ENCODE peak calls at places on chromosomes 1 and 21, in four cellular contexts. I is DND-41, J is epithelial cell of proximal tubule, Z is GM23338. B is an unnamed sample.

GRCh38 chr1:153470707-153471106 is 10.3 kb upstream of the S100A7 start:
- DNase-seq in I (no peak), J (no peak), Z (no peak), B (no peak)

GRCh38 chr1:245409341-245410195 is 254.8 kb downstream of the KIF26B start:
- DNase-seq in I (no peak), J (no peak), Z (no peak), B (peak; percentile 37)

GRCh38 chr1:168138134-168138533 is 1.4 kb upstream of the GPR161 start:
- DNase-seq in I (no peak), J (no peak), Z (no peak), B (no peak)

GRCh38 chr1:168465942-168466702 is 77.7 kb downstream of the XCL2 start:
- DNase-seq in I (peak; percentile 76), J (no peak), Z (no peak), B (no peak)

GRCh38 chr1:110412576-110412975 is 5.1 kb upstream of the LAMTOR5 start:
- DNase-seq in I (peak; percentile 63), J (no peak), Z (peak; percentile 92), B (no peak)

GRCh38 chr1:217403321-217403720 is 227.6 kb downstream of the GPATCH2 start:
- DNase-seq in I (no peak), J (peak; percentile 78), Z (no peak), B (no peak)

GRCh38 chr1:43129334-43129733 is 42.8 kb downstream of the EBNA1BP2 start:
- DNase-seq in I (no peak), J (no peak), Z (no peak), B (no peak)

GRCh38 chr1:16210581-16210980 is 1.9 kb downstream of the ARHGEF19 start:
- DNase-seq in I (no peak), J (no peak), Z (no peak), B (no peak)

GRCh38 chr1:48730164-48730864 is 46.4 kb downstream of the BEND5 start:
- DNase-seq in I (no peak), J (no peak), Z (no peak), B (no peak)

GRCh38 chr1:156860639-156861423 is at the start of gene NTRK1:
- DNase-seq in I (peak; percentile 86), J (no peak), Z (peak; percentile 77), B (no peak)

GRCh38 chr1:46506470-46507219 is 17.0 kb downstream of the DMBX1 start:
- DNase-seq in I (no peak), J (no peak), Z (no peak), B (no peak)

GRCh38 chr21:44582055-44582454 is 1.7 kb upstream of the KRTAP10-5 start:
- DNase-seq in I (no peak), J (no peak), Z (no peak), B (no peak)

GRCh38 chr1:162357681-162358266 is 18.9 kb downstream of the SPATA46 start:
- DNase-seq in I (no peak), J (peak; percentile 1), Z (peak; percentile 88), B (peak; percentile 16)

GRCh38 chr1:228364706-228365213 is 41.9 kb downstream of the TRIM11 start:
- DNase-seq in I (no peak), J (no peak), Z (no peak), B (no peak)

GRCh38 chr1:163273766-163274441 is 47.9 kb upstream of the NUF2 start:
- DNase-seq in I (no peak), J (peak; percentile 77), Z (no peak), B (no peak)

GRCh38 chr1:214516434-214517326 is 34.7 kb downstream of the PTPN14 start:
- DNase-seq in I (no peak), J (no peak), Z (no peak), B (no peak)

GRCh38 chr1:14983277-14983676 is 170.3 kb upstream of the TMEM51 start:
- DNase-seq in I (no peak), J (no peak), Z (peak; percentile 63), B (no peak)
- TF ChIP-seq CTCF in I (peak; percentile 42), J (peak; percentile 15), Z (peak; percentile 68), B (no peak)

GRCh38 chr1:24489674-24490073 is 13.0 kb upstream of the RCAN3 start:
- DNase-seq in I (no peak), J (no peak), Z (no peak), B (no peak)

GRCh38 chr1:24490101-24490781 is 12.4 kb upstream of the RCAN3 start:
- DNase-seq in I (no peak), J (no peak), Z (no peak), B (no peak)

GRCh38 chr1:24498589-24498988 is 4.0 kb upstream of the RCAN3 start:
- DNase-seq in I (no peak), J (no peak), Z (no peak), B (no peak)

GRCh38 chr1:24491577-24492360 is 10.9 kb upstream of the RCAN3 start:
- DNase-seq in I (no peak), J (no peak), Z (peak; percentile 66), B (no peak)

DNA sequence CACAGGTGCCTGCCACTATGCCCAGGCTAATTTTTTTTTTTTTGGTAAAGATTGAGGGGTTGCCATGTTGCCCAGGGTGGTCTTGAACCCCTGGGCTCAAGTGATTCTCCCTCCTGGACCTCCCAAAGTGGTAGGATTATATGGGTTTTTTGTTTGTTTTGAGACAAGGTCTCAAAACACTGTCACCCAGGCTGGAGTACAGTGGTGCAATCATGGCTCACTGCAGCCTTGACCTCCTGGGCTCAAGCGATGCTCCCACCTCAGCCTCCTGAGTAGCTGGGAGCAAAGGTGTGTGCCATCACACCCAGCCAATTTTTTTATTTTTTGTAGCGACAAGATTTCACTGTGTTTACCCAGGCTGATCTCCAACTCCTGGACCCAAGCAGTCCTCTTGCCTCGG is 8.9 kb upstream of the RCAN3 start:
- DNase-seq in I (no peak), J (no peak), Z (no peak), B (no peak)
- TF ChIP-seq CTCF in I (no peak), J (no peak), Z (no peak), B (no peak)

GRCh38 chr1:69157046-69157756 is 410.5 kb upstream of the LRRC7 start:
- DNase-seq in I (no peak), J (no peak), Z (peak; percentile 11), B (no peak)
- TF ChIP-seq CTCF in I (no peak), J (no peak), Z (no peak), B (no peak)

GRCh38 chr1:8460132-8460544 is 142.2 kb downstream of the SLC45A1 start:
- DNase-seq in I (no peak), J (no peak), Z (peak; percentile 89), B (no peak)
- TF ChIP-seq CTCF in I (no peak), J (no peak), Z (peak; percentile 54), B (no peak)

GRCh38 chr1:2443285-2444137 is 31.1 kb upstream of the PEX10 start:
- DNase-seq in I (no peak), J (no peak), Z (peak; percentile 74), B (no peak)
- TF ChIP-seq CTCF in I (no peak), J (no peak), Z (no peak), B (no peak)

DNA sequence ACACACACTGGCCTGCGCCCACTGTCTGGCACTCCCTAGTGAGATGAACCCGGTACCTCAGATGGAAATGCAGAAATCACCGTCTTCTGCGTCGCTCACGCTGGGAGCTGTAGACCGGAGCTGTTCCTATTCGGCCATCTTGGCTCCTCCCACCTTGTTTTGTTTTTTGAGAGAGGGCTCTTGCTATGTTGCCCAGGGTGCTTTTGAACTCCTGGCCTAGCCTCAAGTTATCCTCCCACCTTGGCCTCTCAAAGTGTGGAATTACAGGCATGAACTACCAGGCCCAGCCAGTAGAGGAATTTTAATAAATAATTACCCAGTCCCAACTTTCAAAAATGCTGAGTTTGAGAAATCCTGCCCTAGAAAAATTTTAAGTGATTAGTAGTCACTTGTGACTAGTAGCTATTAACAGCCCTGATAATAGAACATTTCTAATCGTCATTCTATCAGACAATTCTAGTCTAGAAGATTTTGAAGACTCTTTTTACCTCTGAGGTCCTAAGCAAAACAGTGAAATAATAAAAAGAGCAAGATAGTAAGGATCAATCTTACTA is 30.9 kb upstream of the SLC35D1 start:
- DNase-seq in I (no peak), J (no peak), Z (no peak), B (no peak)
- TF ChIP-seq CTCF in I (no peak), J (no peak), Z (no peak), B (no peak)

GRCh38 chr1:87329756-87330200 is 1.1 kb downstream of the LMO4 start:
- DNase-seq in I (no peak), J (no peak), Z (no peak), B (no peak)

GRCh38 chr1:87330201-87330953 is 1.7 kb downstream of the LMO4 start:
- DNase-seq in I (peak; percentile 17), J (no peak), Z (peak; percentile 79), B (no peak)

GRCh38 chr1:87333692-87334347 is 5.1 kb downstream of the LMO4 start:
- DNase-seq in I (no peak), J (no peak), Z (no peak), B (no peak)

GRCh38 chr1:87330954-87331318 is 2.3 kb downstream of the LMO4 start:
- DNase-seq in I (no peak), J (no peak), Z (no peak), B (no peak)

DNA sequence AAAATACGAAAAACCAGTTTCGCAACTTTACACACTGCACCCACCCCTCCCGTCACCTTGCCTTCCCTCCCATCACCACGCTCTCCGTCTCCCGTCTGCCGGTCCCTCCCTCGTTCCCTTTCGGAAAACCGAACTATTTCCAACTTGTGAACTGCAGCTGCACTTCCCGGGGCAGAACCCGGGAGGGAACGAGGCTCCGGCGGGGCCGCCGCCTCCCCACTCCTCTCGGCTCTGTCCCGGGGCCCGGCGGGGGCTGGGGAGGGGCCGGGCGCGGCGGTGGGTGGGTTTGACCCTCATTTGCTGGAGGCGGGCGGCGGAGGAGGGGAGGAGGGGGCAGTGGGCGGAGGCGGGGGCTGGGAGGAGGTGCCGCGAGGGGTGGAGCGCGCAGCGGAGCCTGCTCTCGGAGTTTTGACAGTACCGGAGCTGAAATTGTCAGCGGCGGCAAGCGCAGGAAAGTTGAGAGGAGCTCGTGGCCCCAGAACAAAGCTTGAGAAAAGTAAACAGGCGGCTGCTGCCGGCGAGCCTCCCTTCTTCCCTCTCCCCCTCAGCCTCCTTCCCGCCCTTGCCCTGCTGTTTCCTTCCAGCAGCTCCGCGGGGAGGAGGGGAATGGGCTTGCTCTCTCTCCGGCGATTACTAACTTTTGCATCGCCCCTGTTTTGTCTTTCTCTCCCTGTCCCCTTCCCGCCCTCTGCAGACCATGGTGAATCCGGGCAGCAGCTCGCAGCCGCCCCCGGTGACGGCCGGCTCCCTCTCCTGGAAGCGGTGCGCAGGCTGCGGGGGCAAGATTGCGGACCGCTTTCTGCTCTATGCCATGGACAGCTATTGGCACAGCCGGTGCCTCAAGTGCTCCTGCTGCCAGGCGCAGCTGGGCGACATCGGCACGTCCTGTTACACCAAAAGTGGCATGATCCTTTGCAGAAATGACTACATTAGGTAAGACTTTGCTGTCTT is 2.9 kb downstream of the LMO4 start:
- DNase-seq in I (peak; percentile 82), J (no peak), Z (peak; percentile 94), B (no peak)
- TF ChIP-seq CTCF in I (peak; percentile 29), J (peak; percentile 28), Z (no peak), B (peak; percentile 35)

GRCh38 chr1:26177182-26177684 is at the start of gene CNKSR1:
- DNase-seq in I (no peak), J (no peak), Z (peak; percentile 97), B (no peak)
- TF ChIP-seq CTCF in I (no peak), J (peak; percentile 12), Z (peak; percentile 56), B (no peak)

GRCh38 chr1:50615036-50615750 is 191.9 kb upstream of the DMRTA2 start:
- DNase-seq in I (no peak), J (no peak), Z (no peak), B (no peak)

GRCh38 chr1:50622259-50622658 is 199.0 kb upstream of the DMRTA2 start:
- DNase-seq in I (no peak), J (no peak), Z (no peak), B (no peak)

GRCh38 chr1:50620680-50621329 is 197.6 kb upstream of the DMRTA2 start:
- DNase-seq in I (no peak), J (peak; percentile 52), Z (peak; percentile 82), B (no peak)
- TF ChIP-seq CTCF in I (peak; percentile 53), J (peak; percentile 80), Z (peak; percentile 63), B (peak; percentile 59)